ENCODE peak calls at places on chromosomes 12 and 14, in seven cellular contexts. One of them, this sample, is unnamed.

GRCh38 chr12:51923506-51924365 is 16.4 kb downstream of the ACVRL1 start:
- DNase-seq in endothelial cell: peak; percentile 73
- DNase-seq in fibroblast of lung: peak; percentile 20
- DNase-seq in mucosa of descending colon: peak; percentile 82
- DNase-seq in COLO829: peak; percentile 13
- DNase-seq in cardiac fibroblast: peak; percentile 48
- DNase-seq in stimulated activated CD4-positive, alpha-beta T cell treated with anti-CD3 and anti-CD28 coated beads, Interleukin-4, amount 100 ng/mL, for 1 hour: peak; percentile 67
- DNase-seq in this sample: no peak

GRCh38 chr14:65901595-65901994 is 489.1 kb downstream of the FUT8 start:
- DNase-seq in stimulated activated CD4-positive, alpha-beta T cell treated with anti-CD3 and anti-CD28 coated beads, Interleukin-4, amount 100 ng/mL, for 1 hour: no peak
- DNase-seq in mucosa of descending colon: no peak
- DNase-seq in fibroblast of lung: no peak
- DNase-seq in cardiac fibroblast: no peak
- DNase-seq in endothelial cell: no peak
- DNase-seq in COLO829: no peak
- DNase-seq in this sample: no peak

GRCh38 chr12:53820503-53820902 is 68.7 kb upstream of the CISTR start:
- DNase-seq in fibroblast of lung: peak; percentile 31
- DNase-seq in mucosa of descending colon: no peak
- DNase-seq in endothelial cell: no peak
- DNase-seq in stimulated activated CD4-positive, alpha-beta T cell treated with anti-CD3 and anti-CD28 coated beads, Interleukin-4, amount 100 ng/mL, for 1 hour: no peak
- DNase-seq in COLO829: no peak
- DNase-seq in cardiac fibroblast: peak; percentile 58
- DNase-seq in this sample: peak; percentile 9

GRCh38 chr12:80353254-80353653 is 90.8 kb upstream of the PTPRQ start:
- DNase-seq in cardiac fibroblast: peak; percentile 79
- DNase-seq in fibroblast of lung: peak; percentile 15
- DNase-seq in mucosa of descending colon: no peak
- DNase-seq in COLO829: peak; percentile 20
- DNase-seq in stimulated activated CD4-positive, alpha-beta T cell treated with anti-CD3 and anti-CD28 coated beads, Interleukin-4, amount 100 ng/mL, for 1 hour: no peak
- DNase-seq in endothelial cell: no peak
- DNase-seq in this sample: peak; percentile 96

GRCh38 chr12:6229823-6230222 is 29.6 kb downstream of the CD9 start:
- DNase-seq in endothelial cell: no peak
- DNase-seq in cardiac fibroblast: peak; percentile 84
- DNase-seq in mucosa of descending colon: peak; percentile 74
- DNase-seq in stimulated activated CD4-positive, alpha-beta T cell treated with anti-CD3 and anti-CD28 coated beads, Interleukin-4, amount 100 ng/mL, for 1 hour: no peak
- DNase-seq in fibroblast of lung: peak; percentile 97
- DNase-seq in COLO829: peak; percentile 49
- DNase-seq in this sample: peak; percentile 54

GRCh38 chr14:34723867-34724266 is 9.5 kb upstream of the CFL2 start:
- DNase-seq in mucosa of descending colon: no peak
- DNase-seq in COLO829: no peak
- DNase-seq in fibroblast of lung: no peak
- DNase-seq in stimulated activated CD4-positive, alpha-beta T cell treated with anti-CD3 and anti-CD28 coated beads, Interleukin-4, amount 100 ng/mL, for 1 hour: no peak
- DNase-seq in cardiac fibroblast: no peak
- DNase-seq in endothelial cell: no peak
- DNase-seq in this sample: no peak

GRCh38 chr12:113684053-113684907 is 212.6 kb upstream of the LHX5 start:
- DNase-seq in mucosa of descending colon: no peak
- DNase-seq in COLO829: no peak
- DNase-seq in fibroblast of lung: no peak
- DNase-seq in stimulated activated CD4-positive, alpha-beta T cell treated with anti-CD3 and anti-CD28 coated beads, Interleukin-4, amount 100 ng/mL, for 1 hour: no peak
- DNase-seq in cardiac fibroblast: peak; percentile 21
- DNase-seq in endothelial cell: no peak
- DNase-seq in this sample: no peak

GRCh38 chr14:67944605-67945004 is 125.0 kb downstream of the RAD51B start:
- DNase-seq in endothelial cell: no peak
- DNase-seq in COLO829: no peak
- DNase-seq in fibroblast of lung: no peak
- DNase-seq in mucosa of descending colon: no peak
- DNase-seq in stimulated activated CD4-positive, alpha-beta T cell treated with anti-CD3 and anti-CD28 coated beads, Interleukin-4, amount 100 ng/mL, for 1 hour: no peak
- DNase-seq in cardiac fibroblast: no peak
- DNase-seq in this sample: peak; percentile 42

GRCh38 chr14:60183724-60184596 is 18.8 kb upstream of the DHRS7 start:
- DNase-seq in stimulated activated CD4-positive, alpha-beta T cell treated with anti-CD3 and anti-CD28 coated beads, Interleukin-4, amount 100 ng/mL, for 1 hour: no peak
- DNase-seq in cardiac fibroblast: peak; percentile 85
- DNase-seq in fibroblast of lung: peak; percentile 87
- DNase-seq in mucosa of descending colon: peak; percentile 53
- DNase-seq in COLO829: peak; percentile 58
- DNase-seq in endothelial cell: no peak
- DNase-seq in this sample: peak; percentile 87

GRCh38 chr14:96281486-96281885 is 25.5 kb downstream of the BDKRB1 start:
- DNase-seq in COLO829: no peak
- DNase-seq in fibroblast of lung: peak; percentile 42
- DNase-seq in endothelial cell: no peak
- DNase-seq in mucosa of descending colon: no peak
- DNase-seq in cardiac fibroblast: no peak
- DNase-seq in stimulated activated CD4-positive, alpha-beta T cell treated with anti-CD3 and anti-CD28 coated beads, Interleukin-4, amount 100 ng/mL, for 1 hour: no peak
- DNase-seq in this sample: no peak

GRCh38 chr14:105269405-105269804 is 21.1 kb downstream of the BTBD6 start:
- DNase-seq in mucosa of descending colon: no peak
- DNase-seq in cardiac fibroblast: no peak
- DNase-seq in endothelial cell: no peak
- DNase-seq in COLO829: no peak
- DNase-seq in fibroblast of lung: no peak
- DNase-seq in stimulated activated CD4-positive, alpha-beta T cell treated with anti-CD3 and anti-CD28 coated beads, Interleukin-4, amount 100 ng/mL, for 1 hour: no peak
- DNase-seq in this sample: no peak

GRCh38 chr12:9148926-9149325 is 33.2 kb upstream of the A2M start:
- DNase-seq in COLO829: peak; percentile 31
- DNase-seq in mucosa of descending colon: no peak
- DNase-seq in stimulated activated CD4-positive, alpha-beta T cell treated with anti-CD3 and anti-CD28 coated beads, Interleukin-4, amount 100 ng/mL, for 1 hour: no peak
- DNase-seq in cardiac fibroblast: no peak
- DNase-seq in endothelial cell: no peak
- DNase-seq in fibroblast of lung: no peak
- DNase-seq in this sample: no peak

GRCh38 chr12:67068773-67069450 is 200.2 kb upstream of the CAND1 start:
- DNase-seq in fibroblast of lung: peak; percentile 15
- DNase-seq in endothelial cell: peak; percentile 62
- DNase-seq in cardiac fibroblast: peak; percentile 13
- DNase-seq in COLO829: peak; percentile 5
- DNase-seq in stimulated activated CD4-positive, alpha-beta T cell treated with anti-CD3 and anti-CD28 coated beads, Interleukin-4, amount 100 ng/mL, for 1 hour: peak; percentile 49
- DNase-seq in mucosa of descending colon: peak; percentile 60
- DNase-seq in this sample: peak; percentile 36

GRCh38 chr12:95605087-95605486 is 53.8 kb upstream of the USP44 start:
- DNase-seq in stimulated activated CD4-positive, alpha-beta T cell treated with anti-CD3 and anti-CD28 coated beads, Interleukin-4, amount 100 ng/mL, for 1 hour: no peak
- DNase-seq in mucosa of descending colon: no peak
- DNase-seq in COLO829: no peak
- DNase-seq in endothelial cell: no peak
- DNase-seq in fibroblast of lung: peak; percentile 22
- DNase-seq in cardiac fibroblast: peak; percentile 65
- DNase-seq in this sample: peak; percentile 20

GRCh38 chr14:100825691-100826331 is at the start of gene MEG3:
- DNase-seq in endothelial cell: no peak
- DNase-seq in fibroblast of lung: peak; percentile 89
- DNase-seq in stimulated activated CD4-positive, alpha-beta T cell treated with anti-CD3 and anti-CD28 coated beads, Interleukin-4, amount 100 ng/mL, for 1 hour: no peak
- DNase-seq in mucosa of descending colon: peak; percentile 23
- DNase-seq in COLO829: no peak
- DNase-seq in cardiac fibroblast: peak; percentile 83
- DNase-seq in this sample: peak; percentile 91

GRCh38 chr14:93156693-93157369 is 27.9 kb downstream of the MOAP1 start:
- DNase-seq in mucosa of descending colon: no peak
- DNase-seq in fibroblast of lung: no peak
- DNase-seq in cardiac fibroblast: no peak
- DNase-seq in COLO829: no peak
- DNase-seq in endothelial cell: no peak
- DNase-seq in stimulated activated CD4-positive, alpha-beta T cell treated with anti-CD3 and anti-CD28 coated beads, Interleukin-4, amount 100 ng/mL, for 1 hour: no peak
- DNase-seq in this sample: no peak

GRCh38 chr14:21505009-21505553 is 6.1 kb downstream of the METTL3 start:
- DNase-seq in stimulated activated CD4-positive, alpha-beta T cell treated with anti-CD3 and anti-CD28 coated beads, Interleukin-4, amount 100 ng/mL, for 1 hour: peak; percentile 16
- DNase-seq in cardiac fibroblast: no peak
- DNase-seq in mucosa of descending colon: no peak
- DNase-seq in fibroblast of lung: no peak
- DNase-seq in COLO829: no peak
- DNase-seq in endothelial cell: no peak
- DNase-seq in this sample: peak; percentile 26

GRCh38 chr14:104115691-104116543 is 22.5 kb upstream of the KIF26A start:
- DNase-seq in mucosa of descending colon: no peak
- DNase-seq in COLO829: no peak
- DNase-seq in cardiac fibroblast: no peak
- DNase-seq in endothelial cell: no peak
- DNase-seq in stimulated activated CD4-positive, alpha-beta T cell treated with anti-CD3 and anti-CD28 coated beads, Interleukin-4, amount 100 ng/mL, for 1 hour: peak; percentile 1
- DNase-seq in fibroblast of lung: no peak
- DNase-seq in this sample: no peak

GRCh38 chr12:2011641-2012607 is 7.7 kb upstream of the DCP1B start:
- DNase-seq in COLO829: no peak
- DNase-seq in mucosa of descending colon: no peak
- DNase-seq in stimulated activated CD4-positive, alpha-beta T cell treated with anti-CD3 and anti-CD28 coated beads, Interleukin-4, amount 100 ng/mL, for 1 hour: no peak
- DNase-seq in cardiac fibroblast: no peak
- DNase-seq in endothelial cell: no peak
- DNase-seq in fibroblast of lung: no peak
- DNase-seq in this sample: no peak

GRCh38 chr12:122022393-122023338 is 982 bp downstream of the BCL7A start:
- DNase-seq in fibroblast of lung: no peak
- DNase-seq in COLO829: no peak
- DNase-seq in endothelial cell: peak; percentile 38
- DNase-seq in cardiac fibroblast: peak; percentile 9
- DNase-seq in mucosa of descending colon: peak; percentile 31
- DNase-seq in stimulated activated CD4-positive, alpha-beta T cell treated with anti-CD3 and anti-CD28 coated beads, Interleukin-4, amount 100 ng/mL, for 1 hour: peak; percentile 47
- DNase-seq in this sample: peak; percentile 22

GRCh38 chr12:7832059-7832696 is 40.5 kb downstream of the SLC2A14 start:
- DNase-seq in cardiac fibroblast: peak; percentile 78
- DNase-seq in stimulated activated CD4-positive, alpha-beta T cell treated with anti-CD3 and anti-CD28 coated beads, Interleukin-4, amount 100 ng/mL, for 1 hour: no peak
- DNase-seq in mucosa of descending colon: peak; percentile 25
- DNase-seq in fibroblast of lung: peak; percentile 65
- DNase-seq in COLO829: peak; percentile 85
- DNase-seq in endothelial cell: peak; percentile 40
- DNase-seq in this sample: peak; percentile 83

GRCh38 chr12:87430444-87430843 is 598.8 kb downstream of the C12orf50 start:
- DNase-seq in cardiac fibroblast: peak; percentile 26
- DNase-seq in endothelial cell: no peak
- DNase-seq in fibroblast of lung: peak; percentile 17
- DNase-seq in stimulated activated CD4-positive, alpha-beta T cell treated with anti-CD3 and anti-CD28 coated beads, Interleukin-4, amount 100 ng/mL, for 1 hour: no peak
- DNase-seq in COLO829: no peak
- DNase-seq in mucosa of descending colon: no peak
- DNase-seq in this sample: peak; percentile 55

GRCh38 chr12:125742413-125742812 is 677.2 kb downstream of the AACS start:
- DNase-seq in endothelial cell: no peak
- DNase-seq in stimulated activated CD4-positive, alpha-beta T cell treated with anti-CD3 and anti-CD28 coated beads, Interleukin-4, amount 100 ng/mL, for 1 hour: no peak
- DNase-seq in COLO829: no peak
- DNase-seq in cardiac fibroblast: no peak
- DNase-seq in mucosa of descending colon: no peak
- DNase-seq in fibroblast of lung: no peak
- DNase-seq in this sample: no peak

GRCh38 chr12:113911971-113912760 is 54.0 kb downstream of the RBM19 start:
- DNase-seq in COLO829: no peak
- DNase-seq in mucosa of descending colon: no peak
- DNase-seq in fibroblast of lung: no peak
- DNase-seq in cardiac fibroblast: no peak
- DNase-seq in endothelial cell: no peak
- DNase-seq in stimulated activated CD4-positive, alpha-beta T cell treated with anti-CD3 and anti-CD28 coated beads, Interleukin-4, amount 100 ng/mL, for 1 hour: no peak
- DNase-seq in this sample: no peak

GRCh38 chr12:14960548-14961465 is 594 bp downstream of the ARHGDIB start:
- DNase-seq in fibroblast of lung: no peak
- DNase-seq in mucosa of descending colon: no peak
- DNase-seq in cardiac fibroblast: peak; percentile 69
- DNase-seq in endothelial cell: no peak
- DNase-seq in COLO829: no peak
- DNase-seq in stimulated activated CD4-positive, alpha-beta T cell treated with anti-CD3 and anti-CD28 coated beads, Interleukin-4, amount 100 ng/mL, for 1 hour: no peak
- DNase-seq in this sample: peak; percentile 48

This sample was measured in choroid plexus epithelial cell.